ENCODE peak calls at places on chromosomes 12 and 14, in six cellular contexts. S, N, Z, I, W and E are unnamed samples.

GRCh38 chr12:38625306-38625705 is 280.1 kb downstream of the CPNE8 start:
- DNase-seq in S (no peak), N (no peak), Z (no peak), I (no peak), W (no peak), E (no peak)

GRCh38 chr14:62722406-62722805 is 322.9 kb downstream of the KCNH5 start:
- DNase-seq in S (no peak), N (no peak), Z (no peak), I (no peak), W (no peak), E (no peak)

GRCh38 chr14:39467889-39468524 is 35.8 kb upstream of the FBXO33 start:
- DNase-seq in S (no peak), N (no peak), Z (no peak), I (no peak), W (no peak), E (peak)

GRCh38 chr12:18443768-18444437 is 182.6 kb downstream of the PIK3C2G start:
- DNase-seq in S (no peak), N (no peak), Z (no peak), I (no peak), W (no peak), E (peak)

GRCh38 chr12:59763835-59764234 is 168.0 kb downstream of the SLC16A7 start:
- DNase-seq in S (no peak), N (no peak), Z (no peak), I (no peak), W (no peak), E (no peak)

GRCh38 chr12:46342562-46343033 is 30.0 kb downstream of the SLC38A2 start:
- DNase-seq in S (no peak), N (no peak), Z (no peak), I (no peak), W (no peak), E (peak)

GRCh38 chr12:3200779-3201738 is 123.9 kb downstream of the TSPAN9 start:
- DNase-seq in S (no peak), N (no peak), Z (no peak), I (no peak), W (no peak), E (no peak)

GRCh38 chr12:123401753-123402683 is 18.1 kb downstream of the KMT5A start:
- DNase-seq in S (no peak), N (no peak), Z (no peak), I (no peak), W (no peak), E (no peak)

GRCh38 chr12:121062391-121063045 is 23.5 kb upstream of the OASL start:
- DNase-seq in S (no peak), N (no peak), Z (no peak), I (no peak), W (no peak), E (no peak)

GRCh38 chr12:132460571-132460970 is 29.4 kb upstream of the FBRSL1 start:
- DNase-seq in S (no peak), N (no peak), Z (no peak), I (no peak), W (no peak), E (no peak)
- TF ChIP-seq CTCF in S (peak), N (peak), Z (no peak), I (peak), W (peak), E (peak)

DNA sequence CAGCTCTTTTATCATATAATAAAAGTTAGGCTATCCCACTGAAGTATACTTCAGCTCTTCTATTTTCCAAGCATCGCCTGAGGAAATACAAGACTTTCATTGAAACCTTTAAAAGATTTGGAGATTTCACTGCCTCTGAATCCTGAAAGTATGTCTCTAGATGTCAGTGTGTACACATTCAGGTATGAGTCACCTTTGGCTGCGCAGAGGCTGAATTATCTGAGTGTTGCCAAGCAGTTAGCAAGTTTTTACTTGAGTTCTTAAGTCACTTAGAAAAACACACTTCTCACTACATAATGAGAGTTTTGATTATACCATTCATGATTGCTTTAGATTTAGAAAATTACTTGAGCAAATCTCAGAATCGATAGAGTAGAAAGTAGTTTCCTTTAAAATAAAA is 210.3 kb downstream of the TMTC2 start:
- DNase-seq in S (no peak), N (no peak), Z (peak), I (no peak), W (no peak), E (no peak)
- TF ChIP-seq CTCF in S (no peak), N (no peak), Z (no peak), I (no peak), W (no peak), E (no peak)

DNA sequence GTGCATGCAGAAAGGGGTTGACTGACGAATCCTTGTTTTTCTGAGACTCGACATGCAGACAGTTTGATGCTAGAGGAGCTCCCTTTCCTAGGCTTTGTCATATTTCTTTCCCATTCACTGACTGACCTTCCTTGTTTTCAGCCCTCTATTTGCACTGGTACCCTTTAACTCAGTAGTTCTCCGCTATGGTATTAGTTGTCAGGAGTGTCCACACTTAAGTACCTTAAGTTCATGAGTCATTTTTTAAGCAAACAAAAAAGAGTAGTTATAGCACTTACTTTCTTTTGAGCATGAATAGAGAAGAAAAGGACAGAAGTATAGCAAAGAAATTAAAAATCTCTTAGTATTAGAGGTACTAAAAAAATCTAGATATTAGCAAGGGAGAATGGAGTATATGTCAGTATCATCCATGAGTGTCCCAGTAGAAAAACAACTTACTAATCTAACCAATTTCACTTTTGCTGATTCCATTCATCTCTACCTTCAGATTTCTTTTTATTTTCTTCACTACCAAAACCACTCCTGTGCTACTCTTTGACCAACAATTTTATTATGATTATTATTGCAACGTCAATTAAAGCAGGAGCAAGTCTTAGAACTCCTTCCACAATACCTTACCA is 8.3 kb downstream of the ATP2B1 start:
- DNase-seq in S (no peak), N (no peak), Z (no peak), I (no peak), W (no peak), E (no peak)
- TF ChIP-seq CTCF in S (no peak), N (no peak), Z (no peak), I (no peak), W (no peak), E (no peak)

GRCh38 chr14:100056964-100057817 is 8.0 kb upstream of the EVL start:
- DNase-seq in S (no peak), N (no peak), Z (no peak), I (no peak), W (no peak), E (peak)
- TF ChIP-seq CTCF in S (peak), N (peak), Z (no peak), I (peak), W (peak), E (peak)

GRCh38 chr12:82688035-82688501 is 1.4 kb downstream of the TMTC2 start:
- DNase-seq in S (no peak), N (no peak), Z (no peak), I (no peak), W (no peak), E (peak)
- TF ChIP-seq CTCF in S (no peak), N (no peak), Z (no peak), I (peak), W (no peak), E (peak)

DNA sequence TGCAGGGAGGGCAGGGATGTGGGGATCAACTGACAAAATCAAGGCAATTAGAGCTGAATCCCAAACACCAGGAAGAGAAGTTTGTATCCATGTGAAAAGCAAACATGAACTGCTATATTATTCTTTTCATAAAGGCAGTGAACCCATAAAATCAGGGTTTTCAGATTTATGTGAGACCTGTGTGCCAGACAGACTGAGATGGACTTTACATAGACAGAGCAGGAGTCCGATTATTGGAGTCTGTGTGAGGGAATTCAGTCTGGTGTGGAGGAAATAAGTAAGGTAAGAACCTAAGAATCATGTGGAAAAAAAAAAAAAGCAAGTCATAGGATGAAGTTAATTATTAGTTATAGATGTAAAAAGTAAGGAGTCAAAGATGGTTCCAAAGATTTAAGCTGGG is 45.1 kb upstream of the SYCP3 start:
- DNase-seq in S (no peak), N (no peak), Z (no peak), I (no peak), W (no peak), E (no peak)
- TF ChIP-seq CTCF in S (no peak), N (no peak), Z (no peak), I (no peak), W (no peak), E (no peak)

GRCh38 chr14:104726600-104727451 is 2.8 kb downstream of the ADSS1 start:
- DNase-seq in S (no peak), N (no peak), Z (no peak), I (no peak), W (no peak), E (no peak)
- TF ChIP-seq CTCF in S (no peak), N (no peak), Z (no peak), I (no peak), W (no peak), E (no peak)

GRCh38 chr12:51377099-51377984 is 13.9 kb downstream of the GALNT6 start:
- DNase-seq in S (no peak), N (no peak), Z (no peak), I (no peak), W (no peak), E (no peak)
- TF ChIP-seq CTCF in S (no peak), N (no peak), Z (no peak), I (peak), W (no peak), E (no peak)